ENCODE peak calls at places on chromosomes 11 and 22, in six cellular contexts. D is lower leg skin; R is effector memory CD4-positive, alpha-beta T cell; O is GM23338; Z is lower lobe of right lung; G is CD8-positive, alpha-beta T cell. U is an unnamed sample.

GRCh38 chr11:117480221-117480620 is 152.6 kb downstream of the CEP164 start:
- DNase-seq in O (no peak), D (no peak), R (no peak), Z (no peak), G (no peak), U (no peak)

GRCh38 chr11:38791346-38791961 is 2193.4 kb upstream of the RAG2 start:
- DNase-seq in R (no peak), G (no peak), Z (no peak), D (no peak), O (peak; percentile 75), U (no peak)

GRCh38 chr22:32579533-32580220 is 105.1 kb downstream of the FBXO7 start:
- DNase-seq in G (no peak), Z (peak; percentile 51), D (no peak), O (no peak), R (no peak), U (peak; percentile 58)

GRCh38 chr11:123469089-123469488 is 39.0 kb downstream of the GRAMD1B start:
- DNase-seq in Z (no peak), R (no peak), O (no peak), D (no peak), G (no peak), U (no peak)

GRCh38 chr11:10394229-10395100 is 60.6 kb upstream of the AMPD3 start:
- DNase-seq in O (no peak), R (no peak), G (peak; percentile 9), D (no peak), Z (no peak), U (no peak)

GRCh38 chr11:77144854-77145428 is 16.9 kb downstream of the MYO7A start:
- DNase-seq in O (no peak), R (no peak), D (no peak), Z (no peak), G (no peak), U (no peak)

GRCh38 chr11:123544631-123545375 is 109.6 kb downstream of the SCN3B start:
- DNase-seq in R (no peak), D (no peak), Z (no peak), O (no peak), G (no peak), U (no peak)

GRCh38 chr11:102079625-102080024 is 30.6 kb upstream of the YAP1 start:
- DNase-seq in O (no peak), R (no peak), D (no peak), G (no peak), Z (no peak), U (no peak)

GRCh38 chr22:25193130-25193529 is 6.5 kb upstream of the CRYBB3 start:
- DNase-seq in R (no peak), O (no peak), D (no peak), Z (no peak), G (no peak), U (no peak)

GRCh38 chr11:92859290-92859689 is 110.2 kb upstream of the MTNR1B start:
- DNase-seq in O (no peak), D (no peak), G (no peak), R (no peak), Z (no peak), U (no peak)

GRCh38 chr22:32281092-32281491 is 25.9 kb upstream of the SLC5A4 start:
- DNase-seq in G (no peak), Z (no peak), D (no peak), R (no peak), O (no peak), U (no peak)

GRCh38 chr11:121936781-121937447 is 179.1 kb downstream of the BLID start:
- DNase-seq in O (no peak), R (no peak), Z (no peak), G (no peak), D (no peak), U (no peak)

GRCh38 chr11:8178297-8178696 is 9.5 kb upstream of the RIC3 start:
- DNase-seq in O (no peak), R (no peak), D (no peak), Z (no peak), G (no peak), U (no peak)

GRCh38 chr11:73942030-73942429 is 8.8 kb upstream of the DNAJB13 start:
- DNase-seq in D (no peak), O (no peak), R (no peak), Z (no peak), G (no peak), U (no peak)

GRCh38 chr11:93099811-93100210 is 98.0 kb downstream of the SLC36A4 start:
- DNase-seq in Z (no peak), O (no peak), D (no peak), R (no peak), G (no peak), U (no peak)

GRCh38 chr22:29211066-29211841 is 5.6 kb downstream of the EMID1 start:
- DNase-seq in G (no peak), D (no peak), R (no peak), Z (no peak), O (no peak), U (no peak)

GRCh38 chr11:115775846-115776245 is 271.6 kb upstream of the CADM1 start:
- DNase-seq in R (no peak), Z (no peak), G (no peak), O (no peak), D (no peak), U (peak; percentile 13)

GRCh38 chr22:42001706-42002105 is 3.1 kb downstream of the WBP2NL start:
- DNase-seq in D (no peak), G (no peak), Z (no peak), O (no peak), R (no peak), U (no peak)

GRCh38 chr22:37231406-37232139 is 12.5 kb downstream of the RAC2 start:
- DNase-seq in Z (peak; percentile 31), O (no peak), R (no peak), D (no peak), G (peak; percentile 78), U (no peak)

GRCh38 chr22:37230673-37231405 is 13.2 kb downstream of the RAC2 start:
- DNase-seq in O (no peak), G (peak; percentile 59), Z (peak; percentile 17), R (peak; percentile 56), D (no peak), U (no peak)

GRCh38 chr22:37228106-37229011 is 15.7 kb downstream of the RAC2 start:
- DNase-seq in Z (no peak), O (no peak), R (peak; percentile 48), G (peak; percentile 74), D (no peak), U (no peak)

GRCh38 chr22:37229012-37229804 is 14.9 kb downstream of the RAC2 start:
- DNase-seq in D (no peak), R (no peak), O (no peak), Z (no peak), G (no peak), U (no peak)

DNA sequence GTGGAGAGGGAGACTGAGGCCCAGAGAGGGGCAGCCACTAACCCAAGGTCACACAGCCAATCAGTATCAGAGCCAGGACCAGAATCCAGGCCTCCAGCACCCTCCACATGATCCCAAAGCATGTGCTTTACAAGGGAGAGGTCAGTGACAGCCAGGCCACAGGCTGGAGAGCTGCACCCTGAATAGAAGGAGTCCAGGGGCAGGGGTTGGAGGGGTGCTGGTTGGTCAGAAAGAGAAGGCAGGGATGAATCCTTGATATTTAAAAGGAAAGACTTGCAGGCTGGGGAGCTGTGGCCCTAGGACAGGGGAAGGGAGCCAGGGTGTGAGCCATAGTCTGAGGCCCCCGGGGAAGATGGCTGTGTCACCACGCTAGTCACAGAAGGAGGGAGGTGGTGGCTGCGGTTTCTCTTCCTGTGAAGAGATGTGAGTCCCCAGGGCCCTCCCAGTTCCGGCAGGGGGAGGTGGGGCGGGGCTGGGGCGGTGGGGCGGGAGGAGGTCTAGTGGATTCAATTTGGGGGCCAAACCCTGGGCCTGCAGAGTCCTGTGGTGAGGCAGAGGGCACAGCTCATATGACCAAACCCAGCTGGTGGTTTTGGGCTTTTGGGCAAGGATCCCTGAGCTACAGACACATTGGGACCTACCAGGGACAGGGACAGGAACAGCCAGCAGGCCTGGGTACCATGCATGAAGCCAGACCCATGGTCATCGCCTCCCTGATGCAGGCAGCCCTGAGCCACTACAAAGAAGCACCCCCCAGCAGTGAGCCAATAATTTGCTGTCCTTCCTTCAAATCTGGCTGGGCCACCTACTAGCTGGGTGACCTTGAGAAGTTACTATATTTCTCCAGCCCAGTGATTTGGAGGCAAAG is 14.0 kb downstream of the RAC2 start:
- DNase-seq in O (no peak), G (peak; percentile 91), D (peak; percentile 31), R (peak; percentile 89), Z (peak; percentile 80), U (peak; percentile 86)
- H3K4me3 ChIP-seq in O (no peak overlapping the region), G (peak overlapping the region; percentile 52), D (no peak overlapping the region), R (peak overlapping the region; percentile 29), Z (peak overlapping the region; percentile 8), U (no peak overlapping the region)

GRCh38 chr11:35272391-35272821 is 133.4 kb downstream of the CD44 start:
- DNase-seq in D (no peak), R (peak; percentile 4), O (no peak), Z (no peak), G (peak; percentile 53), U (no peak)

GRCh38 chr11:35277827-35278226 is 138.9 kb downstream of the CD44 start:
- DNase-seq in D (no peak), Z (no peak), O (no peak), R (no peak), G (no peak), U (no peak)

GRCh38 chr11:35276396-35276795 is 137.4 kb downstream of the CD44 start:
- DNase-seq in D (peak; percentile 64), G (no peak), O (no peak), Z (no peak), R (no peak), U (peak; percentile 75)

GRCh38 chr11:35274909-35275807 is 136.2 kb downstream of the CD44 start:
- DNase-seq in Z (peak; percentile 65), O (peak; percentile 20), R (no peak), G (no peak), D (peak; percentile 51), U (peak; percentile 80)

GRCh38 chr11:35275808-35276170 is 136.8 kb downstream of the CD44 start:
- DNase-seq in D (no peak), G (no peak), O (no peak), R (no peak), Z (no peak), U (no peak)
- H3K4me3 ChIP-seq in D (no peak overlapping the region), G (no peak overlapping the region), O (no peak overlapping the region), R (no peak overlapping the region), Z (no peak overlapping the region), U (no peak overlapping the region)

DNA sequence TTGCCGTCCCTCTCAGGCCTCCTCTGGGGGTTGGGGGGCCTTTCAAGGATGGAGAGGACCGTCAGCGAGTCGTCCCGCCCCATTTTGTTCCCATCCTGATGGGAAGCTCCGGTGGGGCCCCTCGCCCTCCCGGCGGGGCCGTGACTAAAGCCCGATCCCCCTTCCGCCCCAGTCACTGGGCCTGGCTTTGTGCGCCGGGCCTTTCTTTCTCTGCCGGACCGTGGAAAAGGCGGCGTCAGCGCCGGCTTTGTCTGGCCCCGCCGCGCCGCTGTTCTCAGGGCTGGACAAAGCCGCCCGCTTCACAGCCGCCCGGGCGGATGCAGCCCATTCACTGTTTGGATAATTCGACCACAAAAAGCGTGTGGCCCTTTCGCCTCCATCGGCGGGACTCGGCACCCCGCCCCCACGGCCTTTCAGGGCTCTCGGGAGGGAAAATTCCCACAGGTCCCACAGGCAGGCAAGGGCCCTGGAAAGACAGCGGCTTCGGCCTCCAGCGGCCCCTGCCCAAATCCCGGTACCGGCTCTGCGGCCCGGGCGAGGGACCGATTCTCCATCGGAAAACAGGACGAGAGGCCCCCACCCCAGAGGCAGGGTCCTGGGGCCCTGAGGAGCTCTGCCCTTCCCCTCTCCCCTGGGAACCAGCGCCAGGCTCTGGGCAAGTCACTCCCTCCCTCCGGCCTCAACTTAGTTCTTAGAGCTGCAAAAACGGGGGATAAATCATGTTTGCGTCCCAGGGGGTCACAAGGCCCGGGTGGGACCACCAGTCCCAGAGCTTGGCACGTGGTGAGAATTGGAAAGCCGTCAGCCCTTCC is 87.2 kb downstream of the WNT7B start:
- DNase-seq in R (no peak), D (no peak), O (peak; percentile 48), G (no peak), Z (peak; percentile 37), U (peak; percentile 81)
- H3K4me3 ChIP-seq in R (no peak overlapping the region), D (no peak overlapping the region), O (no peak overlapping the region), G (no peak overlapping the region), Z (no peak overlapping the region), U (no peak overlapping the region)

GRCh38 chr11:65588199-65589054 is 7.2 kb downstream of the KCNK7 start:
- DNase-seq in R (peak; percentile 61), D (no peak), Z (peak; percentile 79), G (peak; percentile 81), O (peak; percentile 88), U (no peak)
- H3K4me3 ChIP-seq in R (no peak overlapping the region), D (no peak overlapping the region), Z (peak overlapping the region; percentile 21), G (no peak overlapping the region), O (no peak overlapping the region), U (no peak overlapping the region)